ENCODE peak calls at places on chromosome 10, in five cellular contexts. Q, Y, S, U and D are unnamed samples. For H3K36me3 and H4K20me1, the result is how much of the 10 kb centered on the place peaks cover.

GRCh38 chr10:101562231-101562630 is 25.8 kb downstream of the POLL start:
- DNase-seq in Y (no peak), Q (no peak), U (no peak), S (no peak), D (no peak)

GRCh38 chr10:85789125-85789524 is 577.5 kb downstream of the GRID1 start:
- DNase-seq in Q (no peak), S (no peak), Y (no peak), U (no peak), D (no peak)

GRCh38 chr10:46557319-46558140 is 1.1 kb upstream of the GPRIN2 start:
- DNase-seq in S (no peak), Q (no peak), U (no peak), Y (no peak), D (no peak)

GRCh38 chr10:16436367-16436757 is 448 bp upstream of the PTER start:
- DNase-seq in Q (peak), S (no peak), Y (no peak), U (no peak), D (no peak)

GRCh38 chr10:102776779-102777417 is 33.1 kb downstream of the WBP1L start:
- DNase-seq in Q (peak), S (peak), U (peak), Y (no peak), D (peak)

GRCh38 chr10:27759483-27760281 is 14.1 kb upstream of the MKX start:
- DNase-seq in Y (no peak), Q (no peak), U (no peak), S (no peak), D (no peak)

GRCh38 chr10:48776005-48776522 is 91.4 kb downstream of the WDFY4 start:
- DNase-seq in Q (no peak), U (no peak), Y (no peak), S (no peak), D (no peak)

GRCh38 chr10:7092603-7093002 is 318.2 kb downstream of the SFMBT2 start:
- DNase-seq in U (no peak), Q (no peak), Y (no peak), S (peak), D (no peak)

GRCh38 chr10:125003146-125003900 is 61.4 kb downstream of the ZRANB1 start:
- DNase-seq in Q (no peak), U (no peak), S (no peak), Y (no peak), D (no peak)

GRCh38 chr10:118844731-118845573 is 90.2 kb upstream of the CACUL1 start:
- DNase-seq in S (no peak), U (no peak), Q (no peak), Y (no peak), D (peak)

GRCh38 chr10:35707642-35708425 is 65.7 kb upstream of the FZD8 start:
- DNase-seq in Q (no peak), S (no peak), Y (no peak), U (no peak), D (no peak)

GRCh38 chr10:8396675-8397074 is 342.2 kb downstream of the GATA3 start:
- DNase-seq in U (peak), Q (no peak), Y (no peak), S (peak), D (peak)

GRCh38 chr10:48444266-48444665 is 137.8 kb downstream of the MAPK8 start:
- DNase-seq in Y (peak), U (peak), S (peak), Q (peak), D (no peak)

GRCh38 chr10:100872034-100872791 is 40.5 kb upstream of the SLF2 start:
- DNase-seq in S (peak), U (peak), Y (peak), Q (peak), D (peak)

GRCh38 chr10:17460732-17461131 is 6.3 kb upstream of the ST8SIA6 start:
- DNase-seq in Y (no peak), Q (no peak), U (no peak), S (no peak), D (no peak)

GRCh38 chr10:66928000-66928770 is 2.3 kb downstream of the LRRTM3 start:
- DNase-seq in Q (peak), U (peak), S (no peak), Y (no peak), D (peak)

GRCh38 chr10:124677871-124678565 is 66.2 kb downstream of the FAM53B start:
- DNase-seq in S (no peak), U (peak), Y (no peak), Q (no peak), D (no peak)

GRCh38 chr10:132143162-132143561 is 43.6 kb upstream of the DPYSL4 start:
- DNase-seq in S (no peak), U (no peak), Y (no peak), Q (no peak), D (no peak)

GRCh38 chr10:110932505-110933180 is 13.2 kb downstream of the SHOC2 start:
- DNase-seq in U (no peak), S (peak), Y (no peak), Q (no peak), D (no peak)

GRCh38 chr10:43795639-43796038 is 147.0 kb upstream of the ZNF32 start:
- DNase-seq in S (no peak), Q (no peak), U (no peak), Y (no peak), D (no peak)

GRCh38 chr10:70661623-70662361 is 10.5 kb upstream of the ADAMTS14 start:
- DNase-seq in Q (no peak), S (no peak), U (no peak), Y (no peak), D (no peak)

GRCh38 chr10:74704629-74705360 is 121.6 kb upstream of the KAT6B start:
- DNase-seq in U (peak), S (no peak), Y (no peak), Q (no peak), D (peak)

GRCh38 chr10:79189853-79190435 is 121.2 kb downstream of the ZMIZ1 start:
- DNase-seq in Y (no peak), Q (no peak), U (peak), S (peak), D (peak)

GRCh38 chr10:45545150-45545549 is 127.4 kb downstream of the ZFAND4 start:
- DNase-seq in Q (no peak), Y (no peak), S (no peak), U (no peak), D (no peak)

GRCh38 chr10:77987671-77988070 is 41.6 kb downstream of the POLR3A start:
- DNase-seq in Q (no peak), S (no peak), Y (no peak), U (no peak), D (no peak)

GRCh38 chr10:69217119-69217754 is 2.9 kb upstream of the HKDC1 start:
- DNase-seq in Q (peak), S (peak), U (peak), Y (no peak), D (peak)

GRCh38 chr10:69974551-69975155 is 78.0 kb upstream of the MACROH2A2 start:
- DNase-seq in U (peak), S (no peak), Q (peak), Y (no peak), D (peak)

GRCh38 chr10:14403359-14403758 is 72.6 kb upstream of the FRMD4A start:
- DNase-seq in Q (no peak), S (no peak), U (no peak), Y (no peak), D (no peak)

GRCh38 chr10:5466451-5466996 is 32.8 kb downstream of the CALML5 start:
- DNase-seq in U (peak), Q (peak), S (peak), Y (no peak), D (peak)

GRCh38 chr10:6542999-6543430 is 37.1 kb downstream of the PRKCQ start:
- DNase-seq in Q (no peak), Y (peak), S (no peak), U (no peak), D (no peak)

GRCh38 chr10:134205-134742 is 981 bp upstream of the ZMYND11 start:
- DNase-seq in U (peak), S (peak), Y (no peak), Q (peak), D (no peak)

GRCh38 chr10:110498087-110498981 is 627 bp downstream of the DUSP5 start:
- DNase-seq in S (peak), Q (peak), U (peak), Y (peak), D (peak)

GRCh38 chr10:28946479-28946878 is 269.2 kb downstream of the BAMBI start:
- DNase-seq in S (no peak), Q (no peak), Y (no peak), U (peak), D (peak)

GRCh38 chr10:60230892-60231291 is 158.8 kb downstream of the ANK3 start:
- DNase-seq in S (peak), U (peak), Q (no peak), Y (no peak), D (peak)

GRCh38 chr10:121645696-121646095 is 47.5 kb upstream of the FGFR2 start:
- DNase-seq in Y (no peak), Q (no peak), S (no peak), U (no peak), D (no peak)

GRCh38 chr10:121644501-121644900 is 46.3 kb upstream of the FGFR2 start:
- DNase-seq in S (no peak), U (no peak), Y (no peak), Q (no peak), D (no peak)

GRCh38 chr10:121637437-121637836 is 39.2 kb upstream of the FGFR2 start:
- DNase-seq in Y (no peak), S (no peak), U (no peak), Q (no peak), D (no peak)

GRCh38 chr10:121639416-121639815 is 41.2 kb upstream of the FGFR2 start:
- DNase-seq in S (peak), U (no peak), Q (no peak), Y (no peak), D (no peak)

DNA sequence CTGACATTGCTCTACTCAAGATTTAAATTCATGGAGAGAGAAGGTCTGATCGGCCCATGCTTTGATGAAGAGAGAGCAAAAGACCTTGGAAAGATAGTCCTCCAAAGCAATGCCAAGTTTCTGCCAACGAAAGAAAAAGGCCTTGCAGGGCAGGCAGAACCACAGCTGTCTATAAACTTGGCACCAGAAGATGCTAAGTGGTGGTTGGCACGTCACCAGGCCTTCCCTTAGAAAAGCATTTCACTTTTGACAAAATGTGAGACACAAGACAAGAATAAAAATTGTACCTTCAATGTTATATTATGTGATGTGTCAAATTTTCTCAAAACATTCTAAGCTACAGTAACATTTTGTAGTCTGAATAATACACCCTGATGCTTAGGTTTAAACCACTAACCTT is 42.0 kb upstream of the FGFR2 start:
- DNase-seq in Y (no peak), U (no peak), S (no peak), Q (no peak), D (no peak)
- TF ChIP-seq CTCF in Y (no peak), U (no peak), S (no peak), Q (no peak), D (no peak)

GRCh38 chr10:90887555-90887954 is 15.8 kb downstream of the RPP30 start:
- DNase-seq in Q (no peak), S (no peak), Y (no peak), U (no peak), D (no peak)

GRCh38 chr10:90890347-90890746 is 18.6 kb downstream of the RPP30 start:
- DNase-seq in Q (no peak), U (peak), Y (no peak), S (no peak), D (peak)

GRCh38 chr10:90888387-90888786 is 16.6 kb downstream of the RPP30 start:
- DNase-seq in Q (no peak), Y (no peak), S (no peak), U (no peak), D (no peak)

DNA sequence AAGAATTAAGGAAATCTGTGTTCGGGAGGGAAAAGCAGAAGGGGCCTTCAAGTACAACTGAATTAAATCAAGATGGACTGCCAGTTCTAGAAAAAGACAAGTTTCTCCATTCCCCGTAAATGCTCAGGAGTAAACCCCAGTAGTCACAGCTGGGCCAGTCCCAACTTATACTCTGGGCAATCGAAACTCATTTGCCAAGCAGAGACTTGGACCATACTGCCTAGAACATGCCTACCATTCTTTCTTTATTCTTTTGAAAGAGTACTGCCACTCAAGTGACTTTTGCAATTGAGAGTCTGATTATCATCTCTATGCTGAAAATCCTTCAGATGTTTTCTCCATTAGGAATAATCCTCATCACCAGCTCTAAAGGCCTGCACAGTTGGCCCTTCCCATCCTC is 21.4 kb downstream of the RPP30 start:
- DNase-seq in U (no peak), Q (no peak), Y (no peak), S (no peak), D (no peak)
- H3K36me3 ChIP-seq in U (under half), Q (under half), Y (half or more), S (under half), D (under half)

GRCh38 chr10:30826679-30827078 is 197.1 kb upstream of the LYZL2 start:
- DNase-seq in S (no peak), Q (no peak), U (no peak), Y (no peak), D (no peak)

GRCh38 chr10:30825022-30825421 is 195.5 kb upstream of the LYZL2 start:
- DNase-seq in S (no peak), Y (no peak), Q (no peak), U (no peak), D (no peak)

GRCh38 chr10:30827531-30828120 is 198.1 kb upstream of the LYZL2 start:
- DNase-seq in U (peak), S (no peak), Q (peak), Y (no peak), D (peak)

GRCh38 chr10:30823651-30824050 is 194.1 kb upstream of the LYZL2 start:
- DNase-seq in Q (no peak), Y (no peak), S (no peak), U (no peak), D (no peak)

DNA sequence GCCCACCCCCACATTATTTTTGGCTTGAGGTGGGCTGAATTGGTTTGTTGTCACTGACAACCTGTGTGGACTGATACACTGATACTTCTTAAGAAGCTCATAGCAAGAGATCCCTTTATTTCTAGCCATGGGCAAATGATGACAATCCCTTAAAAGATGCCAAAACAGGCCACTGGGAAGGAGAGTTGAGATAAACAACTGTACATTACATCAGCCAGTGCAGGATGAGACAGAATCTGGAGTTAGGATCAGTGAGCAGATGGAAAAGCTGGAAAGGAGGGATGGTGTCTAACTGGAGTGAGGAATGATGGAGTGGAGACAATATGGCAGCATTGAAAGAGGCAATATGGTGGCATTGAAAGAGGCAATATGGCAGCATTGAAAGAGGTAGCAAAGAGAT is 195.9 kb upstream of the LYZL2 start:
- DNase-seq in U (peak), Y (no peak), S (no peak), Q (no peak), D (no peak)
- H4K20me1 ChIP-seq in U (under half), Y (under half), S (under half), Q (under half), D (under half)

GRCh38 chr10:68212721-68213352 is 19.1 kb downstream of the ATOH7 start:
- DNase-seq in U (peak), S (peak), Y (peak), Q (peak), D (peak)

GRCh38 chr10:68211635-68212034 is 20.3 kb downstream of the ATOH7 start:
- DNase-seq in U (no peak), S (no peak), Y (no peak), Q (no peak), D (no peak)

GRCh38 chr10:68202965-68203358 is 29.0 kb downstream of the ATOH7 start:
- DNase-seq in Q (no peak), Y (no peak), S (peak), U (peak), D (peak)

GRCh38 chr10:68208424-68209042 is 23.4 kb downstream of the ATOH7 start:
- DNase-seq in S (peak), Q (peak), U (peak), Y (peak), D (peak)
- TF ChIP-seq CTCF in S (peak), Q (peak), U (peak), Y (peak), D (peak)

GRCh38 chr10:97759981-97760345 is 11.8 kb downstream of the SFRP5 start:
- DNase-seq in Y (no peak), Q (no peak), U (no peak), S (no peak), D (no peak)
- H3K36me3 ChIP-seq in Y (under half), Q (under half), U (under half), S (under half), D (under half)

GRCh38 chr10:129963076-129963830 is 821 bp downstream of the EBF3 start:
- DNase-seq in U (peak), Y (no peak), S (no peak), Q (peak), D (peak)
- H4K20me1 ChIP-seq in U (under half), Y (under half), S (under half), Q (under half), D (under half)

GRCh38 chr10:113957013-113957412 is 86.7 kb upstream of the ADRB1 start:
- DNase-seq in Y (no peak), S (peak), U (peak), Q (peak), D (peak)

GRCh38 chr10:113950268-113950667 is 93.4 kb upstream of the ADRB1 start:
- DNase-seq in Y (no peak), S (no peak), U (no peak), Q (no peak), D (no peak)

GRCh38 chr10:113959383-113959760 is 84.3 kb upstream of the ADRB1 start:
- DNase-seq in Q (peak), S (no peak), Y (peak), U (no peak), D (no peak)

GRCh38 chr10:113958631-113959382 is 84.9 kb upstream of the ADRB1 start:
- DNase-seq in Q (peak), S (peak), U (peak), Y (no peak), D (peak)

DNA sequence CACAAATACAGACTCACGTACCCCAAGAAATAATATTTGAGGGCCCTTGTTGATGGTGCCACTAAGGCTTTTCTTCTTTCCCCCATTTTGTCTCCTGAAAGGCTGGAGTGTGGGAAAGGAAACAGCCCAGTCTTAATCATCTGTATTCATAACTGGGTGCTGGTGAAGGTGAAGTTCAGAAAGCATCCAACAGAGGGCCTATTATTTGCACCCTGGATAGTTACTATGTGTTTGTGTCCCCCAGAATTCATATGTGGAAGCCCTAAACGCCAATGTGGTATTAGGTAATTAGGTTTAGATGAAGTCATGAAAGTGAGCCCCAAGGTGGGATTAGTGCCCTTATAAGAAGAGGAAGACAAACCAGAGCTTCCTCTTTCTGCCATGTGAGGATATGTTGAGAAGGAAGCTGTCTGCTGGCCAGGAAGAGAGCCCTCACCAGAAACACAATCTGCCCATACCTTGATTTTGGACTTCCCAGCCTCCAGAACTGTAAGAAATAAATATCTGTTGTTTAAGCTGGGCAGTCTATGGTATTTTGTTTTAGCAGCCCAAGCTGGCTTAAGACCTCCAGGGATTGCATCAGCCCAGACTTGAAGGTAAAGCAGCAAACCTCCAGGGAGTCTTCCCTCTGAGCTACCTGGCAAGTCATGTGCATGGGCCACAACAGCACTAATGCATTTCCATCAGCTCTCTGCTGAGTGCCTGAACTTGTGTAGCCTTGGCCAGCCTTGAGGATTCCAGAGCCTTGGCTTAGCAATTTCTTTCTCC is 90.0 kb upstream of the ADRB1 start:
- DNase-seq in Y (peak), S (no peak), U (no peak), Q (no peak), D (no peak)
- TF ChIP-seq CTCF in Y (peak), S (peak), U (no peak), Q (no peak), D (no peak)

GRCh38 chr10:81200801-81201200 is 663.1 kb downstream of the SH2D4B start:
- DNase-seq in U (no peak), S (no peak), Y (no peak), Q (no peak), D (no peak)
- H3K36me3 ChIP-seq in U (under half), S (under half), Y (under half), Q (under half), D (under half)